ENCODE peak calls at places on chromosome 5, in seven cellular contexts. M is AG09309, K is WTC11, C is heart left ventricle, F is choroid plexus epithelial cell, G is thyroid gland, T is uterus. H is an unnamed sample.

GRCh38 chr5:154740483-154740882 is 14.7 kb upstream of the LARP1 start:
- DNase-seq in M (no peak), K (no peak), C (peak), F (peak), G (peak), T (peak), H (no peak)

GRCh38 chr5:134038143-134038542 is 33.4 kb upstream of the VDAC1 start:
- DNase-seq in M (no peak), K (no peak), C (no peak), F (no peak), G (peak), T (no peak), H (no peak)

GRCh38 chr5:137201876-137202275 is 297.2 kb downstream of the SPOCK1 start:
- DNase-seq in M (peak), K (no peak), C (no peak), F (peak), G (no peak), T (peak), H (no peak)

GRCh38 chr5:44638286-44638869 is 170.4 kb upstream of the MRPS30 start:
- DNase-seq in M (no peak), K (peak), C (no peak), F (no peak), G (no peak), T (no peak), H (no peak)

GRCh38 chr5:174457141-174457678 is 267.2 kb upstream of the MSX2 start:
- DNase-seq in M (no peak), K (no peak), C (no peak), F (no peak), G (no peak), T (no peak), H (no peak)

GRCh38 chr5:61290815-61291214 is 41.2 kb upstream of the ZSWIM6 start:
- DNase-seq in M (no peak), K (no peak), C (no peak), F (no peak), G (no peak), T (no peak), H (no peak)

GRCh38 chr5:74294231-74294705 is 346.3 kb downstream of the ENC1 start:
- DNase-seq in M (no peak), K (no peak), C (no peak), F (peak), G (peak), T (no peak), H (no peak)

GRCh38 chr5:129541648-129542251 is 81.7 kb downstream of the ADAMTS19 start:
- DNase-seq in M (no peak), K (no peak), C (no peak), F (peak), G (no peak), T (no peak), H (no peak)

GRCh38 chr5:170903075-170903474 is 41.3 kb downstream of the RANBP17 start:
- DNase-seq in M (no peak), K (peak), C (no peak), F (no peak), G (peak), T (no peak), H (peak)

GRCh38 chr5:2756211-2756746 is 4.8 kb upstream of the IRX2 start:
- DNase-seq in M (no peak), K (peak), C (no peak), F (no peak), G (no peak), T (no peak), H (peak)

GRCh38 chr5:134902071-134902801 is 2.7 kb upstream of the PCBD2 start:
- DNase-seq in M (no peak), K (no peak), C (no peak), F (no peak), G (no peak), T (no peak), H (no peak)

GRCh38 chr5:179265529-179266290 is 79.6 kb downstream of the ADAMTS2 start:
- DNase-seq in M (peak), K (peak), C (peak), F (peak), G (peak), T (peak), H (peak)

GRCh38 chr5:133916914-133917313 is 51.5 kb downstream of the C5orf15 start:
- DNase-seq in M (no peak), K (no peak), C (no peak), F (no peak), G (no peak), T (no peak), H (no peak)

GRCh38 chr5:64384761-64385160 is 121.1 kb upstream of the RGS7BP start:
- DNase-seq in M (no peak), K (peak), C (no peak), F (peak), G (no peak), T (no peak), H (peak)

GRCh38 chr5:88304356-88304755 is 35.7 kb upstream of the TMEM161B start:
- DNase-seq in M (no peak), K (no peak), C (no peak), F (no peak), G (no peak), T (no peak), H (no peak)

GRCh38 chr5:66207800-66208561 is 63.9 kb downstream of the SREK1 start:
- DNase-seq in M (peak), K (no peak), C (no peak), F (peak), G (peak), T (peak), H (no peak)

GRCh38 chr5:51669095-51669494 is 285.8 kb downstream of the ISL1 start:
- DNase-seq in M (no peak), K (no peak), C (no peak), F (no peak), G (no peak), T (no peak), H (no peak)

GRCh38 chr5:10567781-10568321 is 4.0 kb downstream of the ANKRD33B start:
- DNase-seq in M (no peak), K (no peak), C (no peak), F (peak), G (no peak), T (no peak), H (no peak)

GRCh38 chr5:66720776-66721175 is 124.6 kb downstream of the MAST4 start:
- DNase-seq in M (no peak), K (no peak), C (no peak), F (no peak), G (no peak), T (no peak), H (no peak)

GRCh38 chr5:156367602-156368001 is 40.6 kb downstream of the SGCD start:
- DNase-seq in M (peak), K (no peak), C (no peak), F (no peak), G (no peak), T (no peak), H (no peak)

GRCh38 chr5:135535820-135536801 is at the start of gene NEUROG1:
- DNase-seq in M (no peak), K (peak), C (no peak), F (no peak), G (no peak), T (no peak), H (peak)

GRCh38 chr5:107783551-107783950 is 112.8 kb upstream of the EFNA5 start:
- DNase-seq in M (no peak), K (no peak), C (no peak), F (peak), G (no peak), T (no peak), H (no peak)

GRCh38 chr5:40688127-40688756 is 8.5 kb downstream of the PTGER4 start:
- DNase-seq in M (no peak), K (peak), C (peak), F (peak), G (peak), T (peak), H (peak)

GRCh38 chr5:122756263-122756911 is 18.5 kb upstream of the SNX2 start:
- DNase-seq in M (peak), K (no peak), C (no peak), F (peak), G (no peak), T (no peak), H (no peak)

GRCh38 chr5:1431896-1432295 is 13.3 kb downstream of the SLC6A3 start:
- DNase-seq in M (no peak), K (no peak), C (no peak), F (no peak), G (no peak), T (no peak), H (no peak)

GRCh38 chr5:113122053-113122452 is 145.5 kb downstream of the DCP2 start:
- DNase-seq in M (peak), K (no peak), C (no peak), F (peak), G (no peak), T (no peak), H (no peak)

GRCh38 chr5:50900952-50901510 is 234.6 kb downstream of the PARP8 start:
- DNase-seq in M (no peak), K (no peak), C (no peak), F (no peak), G (no peak), T (no peak), H (no peak)

GRCh38 chr5:136619556-136619955 is 254.2 kb upstream of the TRPC7 start:
- DNase-seq in M (no peak), K (no peak), C (no peak), F (peak), G (no peak), T (no peak), H (no peak)

GRCh38 chr5:68047035-68047434 is 168.5 kb upstream of the PIK3R1 start:
- DNase-seq in M (peak), K (no peak), C (no peak), F (peak), G (no peak), T (no peak), H (no peak)

GRCh38 chr5:180093651-180094382 is 22.3 kb upstream of the RNF130 start:
- DNase-seq in M (no peak), K (no peak), C (peak), F (no peak), G (no peak), T (no peak), H (no peak)

GRCh38 chr5:171676286-171676944 is 109.2 kb upstream of the SMIM23 start:
- DNase-seq in M (no peak), K (no peak), C (no peak), F (no peak), G (no peak), T (no peak), H (no peak)

GRCh38 chr5:32419791-32420190 is 24.7 kb downstream of the ZFR start:
- DNase-seq in M (no peak), K (no peak), C (peak), F (peak), G (no peak), T (no peak), H (no peak)

GRCh38 chr5:168802337-168802736 is 223.2 kb upstream of the PANK3 start:
- DNase-seq in M (no peak), K (no peak), C (no peak), F (no peak), G (no peak), T (no peak), H (no peak)
- TF ChIP-seq CTCF in M (no peak), K (no peak), C (no peak), F (no peak), G (no peak), T (no peak), H (no peak)

DNA sequence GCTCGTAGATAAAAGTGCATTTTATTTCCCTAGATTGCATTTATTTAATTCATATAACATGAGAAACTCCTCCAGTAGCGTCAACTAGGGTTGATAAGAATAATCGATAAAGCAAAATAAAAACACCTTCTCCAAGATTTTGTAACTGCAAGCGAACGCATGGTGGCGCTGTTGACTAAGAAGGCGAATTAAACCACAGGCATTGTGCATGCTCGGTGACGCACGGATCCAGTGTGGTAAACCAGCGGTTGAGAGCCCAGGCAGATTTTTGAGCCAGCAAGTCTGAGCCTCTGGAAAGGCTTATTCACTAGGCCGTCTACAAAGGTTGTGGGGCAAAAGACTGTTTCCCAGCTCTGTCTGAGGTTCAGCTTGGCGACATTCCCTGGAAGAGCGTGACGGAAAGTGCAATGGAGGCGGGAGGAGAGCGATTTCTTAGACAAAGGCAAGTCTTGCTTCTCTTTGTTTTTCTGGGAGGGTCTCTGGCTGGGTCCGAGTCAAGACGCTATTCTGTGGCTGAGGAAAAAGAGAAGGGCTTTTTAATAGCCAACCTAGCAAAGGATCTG is at the start of gene PCDHB3:
- DNase-seq in M (peak), K (peak), C (peak), F (peak), G (peak), T (no peak), H (no peak)
- TF ChIP-seq CTCF in M (peak), K (peak), C (peak), F (peak), G (peak), T (peak), H (no peak)

GRCh38 chr5:95317085-95317484 is 32.2 kb upstream of the MCTP1 start:
- DNase-seq in M (no peak), K (peak), C (no peak), F (no peak), G (no peak), T (no peak), H (no peak)
- TF ChIP-seq CTCF in M (no peak), K (no peak), C (no peak), F (peak), G (no peak), T (no peak), H (peak)

DNA sequence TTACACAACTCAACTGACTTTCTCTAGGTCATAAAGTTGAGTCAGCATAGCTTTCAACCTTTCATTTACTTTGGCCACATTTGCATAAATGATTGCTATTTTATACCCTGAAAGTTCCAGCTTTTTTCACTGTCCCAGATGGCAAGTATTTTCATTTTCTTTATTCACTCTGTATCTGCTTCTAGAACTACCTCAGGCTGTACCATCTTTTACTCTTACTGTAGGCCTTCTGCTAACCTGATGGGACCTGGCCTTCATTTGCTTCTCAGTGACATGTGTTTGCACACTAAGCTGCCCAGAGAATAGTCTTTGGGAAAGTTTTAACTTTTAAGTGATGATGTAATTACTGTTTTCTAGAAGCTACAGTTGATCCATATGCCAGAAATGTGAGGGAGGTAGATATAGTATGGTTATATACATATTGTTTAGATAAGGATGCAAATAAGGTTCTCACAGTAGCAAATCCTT is 115.3 kb downstream of the CDC42SE2 start:
- DNase-seq in M (no peak), K (no peak), C (no peak), F (peak), G (no peak), T (no peak), H (no peak)
- TF ChIP-seq CTCF in M (no peak), K (no peak), C (no peak), F (no peak), G (no peak), T (no peak), H (no peak)

DNA sequence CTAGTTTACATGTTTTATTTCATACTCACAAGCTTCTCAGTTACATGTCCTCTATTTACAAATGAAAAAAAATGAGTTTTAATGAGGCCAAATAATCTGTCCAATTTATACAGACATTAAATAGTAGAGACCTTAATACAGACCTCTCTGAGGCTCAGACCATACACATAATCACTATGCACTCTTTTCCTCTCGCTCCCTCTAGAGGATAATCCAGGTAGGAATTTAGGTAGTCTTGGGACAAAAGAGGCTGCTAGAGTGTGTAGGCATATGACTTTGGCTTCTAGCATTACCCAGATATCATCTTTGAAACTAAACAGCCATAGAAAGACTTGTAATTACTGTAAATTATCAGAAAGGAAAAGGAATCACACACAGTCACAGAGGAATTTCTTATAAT is 444.7 kb downstream of the HINT1 start:
- DNase-seq in M (peak), K (no peak), C (no peak), F (peak), G (no peak), T (no peak), H (peak)
- TF ChIP-seq CTCF in M (peak), K (peak), C (no peak), F (peak), G (peak), T (no peak), H (peak)

GRCh38 chr5:131265318-131265803 is 1.5 kb downstream of the CDC42SE2 start:
- DNase-seq in M (no peak), K (no peak), C (no peak), F (peak), G (no peak), T (no peak), H (no peak)

GRCh38 chr5:131270809-131271208 is 7.0 kb downstream of the CDC42SE2 start:
- DNase-seq in M (no peak), K (no peak), C (no peak), F (peak), G (no peak), T (no peak), H (no peak)

GRCh38 chr5:131272365-131273123 is 8.7 kb downstream of the CDC42SE2 start:
- DNase-seq in M (no peak), K (no peak), C (no peak), F (no peak), G (no peak), T (no peak), H (no peak)

GRCh38 chr5:131264453-131265200 is 774 bp downstream of the CDC42SE2 start:
- DNase-seq in M (no peak), K (peak), C (peak), F (peak), G (peak), T (peak), H (peak)

DNA sequence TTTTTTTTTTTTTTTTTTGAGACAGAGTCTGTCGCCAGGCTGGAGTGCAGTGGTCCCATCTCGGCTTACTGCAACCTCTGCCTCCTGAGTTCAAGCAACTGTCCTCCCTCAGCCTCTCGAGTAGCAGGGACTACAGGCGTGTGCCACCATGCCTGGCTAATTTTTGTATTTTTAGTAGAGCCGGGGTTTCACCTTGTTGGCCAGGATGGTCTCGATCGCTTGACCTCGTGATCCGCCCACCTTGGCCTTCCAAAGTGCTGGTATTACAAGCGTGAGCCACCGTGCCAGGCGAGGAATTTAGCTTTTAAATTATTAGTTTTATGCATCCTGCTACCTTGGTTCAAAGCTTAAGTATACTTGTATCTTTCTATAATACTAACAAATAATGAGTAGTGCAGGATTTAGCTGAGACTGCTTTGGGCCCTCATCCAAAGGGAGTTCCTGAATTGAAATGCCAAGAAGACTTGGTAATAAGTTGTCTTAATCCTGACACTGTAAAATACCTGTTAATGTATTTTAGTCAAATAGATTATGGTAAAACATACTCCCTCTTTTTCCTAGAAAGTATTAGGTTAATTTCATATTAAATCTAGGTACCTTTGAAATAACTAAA is 5.0 kb downstream of the CDC42SE2 start:
- DNase-seq in M (no peak), K (no peak), C (no peak), F (peak), G (peak), T (no peak), H (no peak)
- TF ChIP-seq CTCF in M (no peak), K (no peak), C (no peak), F (no peak), G (no peak), T (no peak), H (no peak)

GRCh38 chr5:36756848-36757247 is 119.7 kb upstream of the NIPBL start:
- DNase-seq in M (no peak), K (no peak), C (no peak), F (no peak), G (no peak), T (no peak), H (no peak)

GRCh38 chr5:36755340-36755739 is 121.2 kb upstream of the NIPBL start:
- DNase-seq in M (no peak), K (no peak), C (no peak), F (no peak), G (no peak), T (no peak), H (no peak)

GRCh38 chr5:36756089-36756488 is 120.5 kb upstream of the NIPBL start:
- DNase-seq in M (no peak), K (no peak), C (no peak), F (no peak), G (no peak), T (no peak), H (no peak)

DNA sequence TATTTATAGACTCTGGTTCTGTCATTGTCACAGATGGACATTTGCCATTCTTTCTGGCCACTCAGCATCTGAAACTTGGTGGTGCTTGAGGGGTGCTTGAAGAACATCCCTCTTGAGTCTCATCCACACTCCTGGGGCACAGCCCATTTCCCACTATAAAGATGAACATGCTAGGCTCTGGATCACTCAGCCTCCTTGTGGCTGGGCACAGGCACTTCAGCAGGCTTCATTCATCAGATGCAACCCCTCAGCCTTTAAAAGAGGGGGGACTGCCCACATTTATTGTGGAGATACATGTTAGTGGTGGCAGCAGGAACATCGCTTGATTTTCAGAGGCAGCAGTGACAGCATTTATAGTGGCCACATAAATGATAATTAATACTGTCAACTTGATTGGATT is 124.7 kb upstream of the NIPBL start:
- DNase-seq in M (no peak), K (peak), C (no peak), F (no peak), G (no peak), T (no peak), H (no peak)
- TF ChIP-seq CTCF in M (peak), K (no peak), C (no peak), F (peak), G (no peak), T (no peak), H (peak)